ENCODE peak calls at places on chromosomes 16 and 17, in five cellular contexts. W is transverse colon, B is ovary, K is K562, S is A549. V is an unnamed sample.

GRCh38 chr17:38697061-38697820 is 7.8 kb upstream of the MLLT6 start:
- DNase-seq in S (no peak), K (no peak), W (no peak), B (no peak), V (no peak)

GRCh38 chr17:17107891-17108680 is 65.8 kb downstream of the MPRIP start:
- DNase-seq in K (no peak), W (no peak), S (no peak), B (no peak), V (peak)

GRCh38 chr17:17785407-17785806 is 51.4 kb downstream of the SREBF1 start:
- DNase-seq in B (no peak), K (no peak), W (no peak), S (no peak), V (no peak)

GRCh38 chr16:17476414-17477259 is 5.9 kb upstream of the XYLT1 start:
- DNase-seq in B (peak), W (peak), S (peak), K (no peak), V (peak)

GRCh38 chr16:28149016-28149888 is 62.5 kb downstream of the XPO6 start:
- DNase-seq in K (no peak), W (no peak), S (no peak), B (no peak), V (no peak)

GRCh38 chr16:539901-540530 is 12.5 kb downstream of the CAPN15 start:
- DNase-seq in B (no peak), K (no peak), S (no peak), W (no peak), V (no peak)

GRCh38 chr17:40564195-40564882 is 933 bp downstream of the CCR7 start:
- DNase-seq in W (no peak), B (no peak), K (no peak), S (no peak), V (peak)

GRCh38 chr16:546909-547770 is 13.1 kb upstream of the PRR35 start:
- DNase-seq in W (peak), B (peak), S (no peak), K (peak), V (peak)

GRCh38 chr17:66682293-66682692 is 152.6 kb upstream of the CACNG5 start:
- DNase-seq in S (no peak), K (no peak), W (no peak), B (peak), V (no peak)

GRCh38 chr17:3993493-3994220 is 29.4 kb upstream of the ATP2A3 start:
- DNase-seq in B (no peak), K (no peak), S (no peak), W (no peak), V (no peak)

GRCh38 chr17:77959216-77959925 is 868 bp downstream of the TNRC6C start:
- DNase-seq in S (peak), K (peak), W (peak), B (no peak), V (peak)

GRCh38 chr16:86883583-86884188 is 305.3 kb downstream of the FOXL1 start:
- DNase-seq in B (no peak), K (no peak), W (no peak), S (no peak), V (no peak)

GRCh38 chr16:88442811-88443576 is 10.1 kb upstream of the ZFPM1 start:
- DNase-seq in S (peak), W (peak), B (peak), K (peak), V (peak)

GRCh38 chr17:72806011-72806410 is 286.5 kb downstream of the SLC39A11 start:
- DNase-seq in W (no peak), K (no peak), S (no peak), B (no peak), V (no peak)

GRCh38 chr16:17571499-17572093 is 100.8 kb upstream of the XYLT1 start:
- DNase-seq in S (no peak), B (no peak), K (no peak), W (no peak), V (no peak)

GRCh38 chr17:82917656-82918345 is 78.0 kb upstream of the ZNF750 start:
- DNase-seq in S (peak), B (no peak), K (peak), W (no peak), V (no peak)

GRCh38 chr17:50511058-50511457 is 2.8 kb downstream of the MYCBPAP start:
- DNase-seq in K (no peak), S (no peak), B (peak), W (no peak), V (no peak)

GRCh38 chr17:29590261-29590978 is 972 bp upstream of the GIT1 start:
- DNase-seq in B (peak), W (peak), K (no peak), S (peak), V (no peak)

GRCh38 chr16:64417711-64418227 is 704.1 kb downstream of the CDH11 start:
- DNase-seq in S (no peak), B (no peak), W (no peak), K (no peak), V (no peak)

GRCh38 chr17:27804113-27804512 is 3.8 kb upstream of the NOS2 start:
- DNase-seq in K (no peak), S (no peak), W (no peak), B (no peak), V (no peak)

DNA sequence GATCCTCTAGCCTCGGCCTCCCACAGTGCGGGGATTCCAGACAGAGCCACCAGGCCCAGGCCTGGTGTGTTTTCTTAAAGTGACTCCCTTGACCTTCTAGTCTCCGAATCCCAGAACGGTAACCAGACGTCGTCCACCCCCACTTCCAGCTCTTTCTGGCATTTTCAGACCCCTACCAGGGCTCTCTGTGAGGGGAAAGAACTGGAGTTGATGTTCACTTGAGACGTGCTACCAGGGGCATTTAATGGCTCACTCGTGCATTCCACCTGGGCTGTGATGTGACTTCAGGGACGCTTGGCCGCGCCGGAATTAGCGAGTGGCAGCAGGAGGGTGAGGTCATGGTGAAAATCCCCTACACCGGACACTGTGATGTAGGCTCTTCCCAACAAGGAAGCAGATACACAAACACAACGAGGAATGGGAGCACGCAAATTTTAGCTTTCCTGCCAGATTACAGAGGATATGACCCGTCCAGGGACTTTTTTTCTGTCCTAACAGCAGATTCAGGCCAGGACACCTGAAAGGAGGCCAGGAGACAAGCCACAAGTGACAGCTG is 1.1 kb upstream of the GNA13 start:
- DNase-seq in B (peak), S (no peak), W (no peak), K (no peak), V (peak)
- H3K27ac ChIP-seq in B (peak), S (peak), W (peak), K (peak), V (peak)

GRCh38 chr17:61157246-61157887 is 242.3 kb upstream of the TBX2 start:
- DNase-seq in K (no peak), B (no peak), W (no peak), S (peak), V (no peak)
- TF ChIP-seq EP300 in K (peak), B (no peak), W (no peak), S (no peak), V (no peak)

GRCh38 chr17:81367171-81367570 is 28.1 kb upstream of the BAHCC1 start:
- DNase-seq in K (peak), S (no peak), W (no peak), B (no peak), V (no peak)

GRCh38 chr17:81365148-81365600 is 30.1 kb upstream of the BAHCC1 start:
- DNase-seq in B (peak), W (peak), S (no peak), K (peak), V (peak)

GRCh38 chr17:81366648-81367047 is 28.6 kb upstream of the BAHCC1 start:
- DNase-seq in W (no peak), K (no peak), B (no peak), S (no peak), V (no peak)

GRCh38 chr17:81365601-81366585 is 29.4 kb upstream of the BAHCC1 start:
- DNase-seq in K (no peak), B (peak), W (peak), S (no peak), V (peak)

DNA sequence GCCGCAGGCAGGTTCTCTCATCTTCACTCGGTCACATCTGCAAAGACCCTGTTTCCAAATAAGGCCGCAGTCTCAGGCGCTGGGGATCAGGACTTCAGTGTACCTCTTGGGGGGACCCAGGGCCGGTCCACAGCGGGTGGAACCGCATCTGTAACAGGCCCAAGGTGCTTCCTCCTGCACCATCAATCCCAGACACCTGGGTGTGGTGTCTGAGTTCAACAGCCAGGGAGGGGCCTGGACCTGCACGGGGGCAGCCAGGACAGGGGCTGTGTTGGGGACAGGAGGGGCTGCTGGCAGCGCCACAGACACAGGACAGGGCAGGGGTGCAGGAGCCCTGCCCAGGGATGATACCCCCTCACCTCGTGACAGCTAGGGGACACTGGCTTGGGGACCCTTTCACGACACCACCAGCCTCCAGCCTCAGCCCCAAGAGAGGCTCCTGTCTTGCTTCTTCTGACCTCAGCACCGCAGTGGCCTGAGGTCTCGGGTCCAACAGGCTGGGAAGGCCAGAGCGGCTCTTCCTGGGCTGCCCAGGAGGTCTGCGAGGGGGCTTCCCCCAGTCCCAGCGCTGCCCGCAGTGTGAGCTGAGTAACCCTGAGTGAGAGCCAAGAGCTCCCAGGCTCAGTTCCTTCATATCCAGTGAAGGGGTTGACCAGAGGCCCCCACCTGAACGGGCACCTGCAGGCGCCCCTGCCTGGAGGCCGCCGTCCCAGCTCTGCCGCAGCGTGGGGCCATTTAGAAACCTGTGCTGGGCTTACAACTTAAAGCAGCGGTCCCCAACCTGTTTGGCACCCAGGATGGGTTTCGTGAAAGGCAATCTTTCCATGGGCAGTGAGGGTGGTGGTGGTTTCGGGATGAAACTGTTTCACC is 30.7 kb upstream of the BAHCC1 start:
- DNase-seq in S (no peak), W (peak), K (no peak), B (no peak), V (no peak)
- H3K27ac ChIP-seq in S (no peak), W (no peak), K (no peak), B (no peak), V (peak)

GRCh38 chr16:69688589-69688988 is 37.8 kb downstream of the NQO1 start:
- DNase-seq in W (no peak), K (no peak), S (no peak), B (no peak), V (no peak)

GRCh38 chr16:69693916-69694315 is 32.4 kb downstream of the NQO1 start:
- DNase-seq in W (no peak), K (no peak), B (no peak), S (no peak), V (no peak)

GRCh38 chr16:69691980-69692911 is 34.1 kb downstream of the NQO1 start:
- DNase-seq in S (no peak), K (no peak), B (no peak), W (no peak), V (no peak)
- TF ChIP-seq EP300 in S (no peak), K (no peak), B (no peak), W (no peak), V (no peak)

V was measured in stomach.